ENCODE peak calls at places on chromosomes 16 and 17, in nine cellular contexts. M is lower lobe of right lung, O is sigmoid colon, E is mucosa of descending colon, P is PC-3, N is heart left ventricle, S is fibroblast of lung, I is transverse colon, C is upper lobe of right lung. X is an unnamed sample.
A peak's percentile ranks its signal among the peaks of the same experiment; 100 is the strongest.

GRCh38 chr17:44672479-44673093 is 16.3 kb downstream of the MEIOC start:
- DNase-seq in M (no peak), O (no peak), E (no peak), P (peak; percentile 63), N (no peak), S (peak; percentile 59), I (no peak), C (no peak), X (no peak)

GRCh38 chr17:16287563-16288027 is 65.7 kb downstream of the CENPV start:
- DNase-seq in M (no peak), O (no peak), E (no peak), P (peak; percentile 55), N (no peak), S (peak; percentile 79), I (peak; percentile 40), C (no peak), X (no peak)

GRCh38 chr17:36095992-36096391 is 6.0 kb upstream of the CCL3 start:
- DNase-seq in M (no peak), O (no peak), E (no peak), P (no peak), N (no peak), S (no peak), I (no peak), C (no peak), X (no peak)

GRCh38 chr16:55913717-55914116 is 38.5 kb upstream of the CES5A start:
- DNase-seq in M (no peak), O (no peak), E (no peak), P (no peak), N (no peak), S (no peak), I (no peak), C (no peak), X (no peak)

GRCh38 chr17:36731806-36732205 is 130.4 kb downstream of the MRM1 start:
- DNase-seq in M (no peak), O (no peak), E (no peak), P (no peak), N (no peak), S (no peak), I (no peak), C (no peak), X (no peak)

GRCh38 chr16:83615131-83615530 is 192.6 kb upstream of the HSBP1 start:
- DNase-seq in M (no peak), O (no peak), E (no peak), P (no peak), N (no peak), S (no peak), I (no peak), C (no peak), X (no peak)

GRCh38 chr16:15653227-15653626 is 3.2 kb downstream of the NDE1 start:
- DNase-seq in M (no peak), O (peak; percentile 85), E (no peak), P (peak; percentile 32), N (no peak), S (peak; percentile 99), I (peak; percentile 20), C (no peak), X (peak; percentile 47)

GRCh38 chr17:7219812-7220592 is at the start of the genes ACADVL and DLG4:
- DNase-seq in M (peak; percentile 95), O (peak; percentile 97), E (peak; percentile 90), P (peak; percentile 85), N (peak; percentile 94), S (peak; percentile 88), I (peak; percentile 93), C (peak; percentile 95), X (peak; percentile 95)

DNA sequence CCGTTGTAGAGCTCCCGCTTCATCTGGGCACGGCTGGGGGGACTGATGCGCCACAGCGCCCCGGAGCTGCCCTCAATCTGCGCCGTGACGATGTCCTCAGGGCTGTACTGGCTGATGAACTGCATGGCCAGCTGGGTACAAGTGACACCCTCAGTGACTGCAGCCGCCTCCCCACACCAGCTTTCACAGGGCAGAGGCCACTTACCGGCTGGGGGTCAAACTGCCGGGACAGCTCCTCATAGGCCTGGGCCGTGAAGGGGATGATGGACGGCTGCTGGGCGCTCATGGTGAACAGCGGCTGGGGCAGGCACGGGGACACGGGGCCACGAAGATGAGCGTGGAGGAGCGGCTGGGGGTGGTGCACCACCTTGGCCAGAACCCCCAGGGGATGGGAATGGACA is 10.3 kb downstream of the CTU2 start:
- DNase-seq in M (no peak), O (no peak), E (no peak), P (no peak), N (no peak), S (no peak), I (no peak), C (no peak), X (no peak)
- H3K36me3 ChIP-seq in M (peaks cover 84% of the 10 kb centered on the region), O (peaks cover 85% of the 10 kb centered on the region), E (no peaks in the 10 kb centered on the region), P (peaks cover 4% of the 10 kb centered on the region), N (peaks cover 76% of the 10 kb centered on the region), S (peaks cover 54% of the 10 kb centered on the region), I (peaks cover 60% of the 10 kb centered on the region), C (peaks cover 82% of the 10 kb centered on the region), X (peaks cover 82% of the 10 kb centered on the region)

GRCh38 chr17:68197997-68198930 is 49.6 kb upstream of the AMZ2 start:
- DNase-seq in M (no peak), O (no peak), E (peak; percentile 43), P (peak; percentile 79), N (no peak), S (no peak), I (no peak), C (peak; percentile 64), X (no peak)

GRCh38 chr17:68195667-68196393 is 52.0 kb upstream of the AMZ2 start:
- DNase-seq in M (peak; percentile 54), O (no peak), E (no peak), P (peak; percentile 27), N (peak; percentile 28), S (no peak), I (no peak), C (no peak), X (no peak)

GRCh38 chr17:68196394-68197090 is 51.3 kb upstream of the AMZ2 start:
- DNase-seq in M (no peak), O (no peak), E (no peak), P (no peak), N (no peak), S (no peak), I (no peak), C (no peak), X (no peak)

GRCh38 chr17:68198931-68199836 is 48.7 kb upstream of the AMZ2 start:
- DNase-seq in M (no peak), O (no peak), E (peak; percentile 54), P (peak; percentile 19), N (no peak), S (peak; percentile 21), I (no peak), C (no peak), X (peak; percentile 63)

GRCh38 chr17:68197091-68197996 is 50.5 kb upstream of the AMZ2 start:
- DNase-seq in M (no peak), O (no peak), E (peak; percentile 53), P (peak; percentile 37), N (no peak), S (no peak), I (peak; percentile 36), C (no peak), X (peak; percentile 61)
- H3K4me3 ChIP-seq in M (peak overlapping the region; percentile 47), O (peak overlapping the region; percentile 16), E (no peak overlapping the region), P (peak overlapping the region; percentile 60), N (peak overlapping the region; percentile 53), S (no peak overlapping the region), I (peak overlapping the region; percentile 23), C (peak overlapping the region; percentile 37), X (peak overlapping the region; percentile 22)

GRCh38 chr17:78416791-78417530 is 38.5 kb downstream of the PGS1 start:
- DNase-seq in M (no peak), O (peak; percentile 85), E (peak; percentile 54), P (no peak), N (peak; percentile 56), S (peak; percentile 47), I (peak; percentile 42), C (no peak), X (peak; percentile 57)

GRCh38 chr17:78416311-78416711 is 37.9 kb downstream of the PGS1 start:
- DNase-seq in M (no peak), O (no peak), E (peak; percentile 67), P (no peak), N (no peak), S (no peak), I (peak; percentile 39), C (no peak), X (peak; percentile 55)

GRCh38 chr17:78418627-78419026 is 40.2 kb downstream of the PGS1 start:
- DNase-seq in M (no peak), O (no peak), E (no peak), P (no peak), N (no peak), S (no peak), I (no peak), C (no peak), X (no peak)

GRCh38 chr17:78415821-78416301 is 37.4 kb downstream of the PGS1 start:
- DNase-seq in M (no peak), O (no peak), E (no peak), P (no peak), N (no peak), S (no peak), I (no peak), C (no peak), X (no peak)

GRCh38 chr17:78417531-78417909 is 39.1 kb downstream of the PGS1 start:
- DNase-seq in M (no peak), O (no peak), E (no peak), P (no peak), N (no peak), S (no peak), I (no peak), C (no peak), X (no peak)
- H3K36me3 ChIP-seq in M (peaks cover 49% of the 10 kb centered on the region), O (peaks cover 33% of the 10 kb centered on the region), E (no peaks in the 10 kb centered on the region), P (peaks cover 24% of the 10 kb centered on the region), N (peaks cover 27% of the 10 kb centered on the region), S (peaks cover 28% of the 10 kb centered on the region), I (peaks cover 7% of the 10 kb centered on the region), C (peaks cover 34% of the 10 kb centered on the region), X (peaks cover 22% of the 10 kb centered on the region)

GRCh38 chr17:80472996-80473395 is 3.4 kb downstream of the NPTX1 start:
- DNase-seq in M (no peak), O (no peak), E (no peak), P (no peak), N (no peak), S (no peak), I (no peak), C (no peak), X (no peak)

GRCh38 chr17:80471922-80472321 is 4.5 kb downstream of the NPTX1 start:
- DNase-seq in M (no peak), O (no peak), E (no peak), P (no peak), N (no peak), S (no peak), I (no peak), C (no peak), X (no peak)

GRCh38 chr17:80474231-80474932 is 2.0 kb downstream of the NPTX1 start:
- DNase-seq in M (no peak), O (peak; percentile 84), E (no peak), P (peak; percentile 83), N (no peak), S (peak; percentile 44), I (no peak), C (no peak), X (no peak)

GRCh38 chr17:80474933-80475915 is 1.2 kb downstream of the NPTX1 start:
- DNase-seq in M (no peak), O (no peak), E (no peak), P (no peak), N (no peak), S (no peak), I (no peak), C (no peak), X (no peak)

DNA sequence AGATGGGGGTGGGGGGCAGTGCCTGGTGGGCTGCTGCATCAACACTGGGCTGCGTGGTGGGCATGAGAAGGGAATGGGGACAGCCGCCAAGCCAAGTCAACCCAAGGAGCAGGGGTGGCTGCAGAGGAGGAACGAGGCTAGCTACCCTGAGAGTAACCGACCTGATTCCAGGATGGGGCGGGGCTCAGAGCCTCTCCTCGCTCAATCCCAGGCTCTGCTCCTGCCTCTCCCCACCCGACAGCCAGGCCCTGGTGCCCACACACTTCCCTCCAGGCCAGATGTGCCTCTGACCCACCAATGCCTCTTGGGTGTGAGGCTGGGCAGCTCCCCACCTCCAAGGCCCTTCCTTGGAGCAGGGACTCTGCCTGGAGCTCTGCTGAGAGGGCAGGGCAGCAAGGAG is 2.7 kb downstream of the NPTX1 start:
- DNase-seq in M (no peak), O (no peak), E (no peak), P (no peak), N (no peak), S (no peak), I (no peak), C (no peak), X (no peak)
- H3K4me3 ChIP-seq in M (no peak overlapping the region), O (peak overlapping the region; percentile 64), E (no peak overlapping the region), P (no peak overlapping the region), N (no peak overlapping the region), S (peak overlapping the region; percentile 28), I (no peak overlapping the region), C (no peak overlapping the region), X (no peak overlapping the region)